ENCODE peak calls at places on chromosomes 5 and 9, in nine cellular contexts. C is WTC11; R is heart right ventricle; P is mucosa of descending colon; S is type B pancreatic cell; A is nucleus accumbens; E is T-helper 2 cell; L is stimulated activated CD8-positive, alpha-beta memory T cell treated with anti-CD3 and anti-CD28 coated beads, Interleukin-4, amount 100 ng/mL, for 4 hours; V is GM12892. W is an unnamed sample.

GRCh38 chr5:176620333-176620981 is 9.9 kb downstream of the SNCB start:
- DNase-seq in C (peak), R (no peak), P (no peak), S (no peak), A (no peak), E (no peak), L (no peak), V (no peak), W (no peak)

GRCh38 chr9:95605826-95606555 is 89.2 kb upstream of the PTCH1 start:
- DNase-seq in C (no peak), R (no peak), P (no peak), S (no peak), A (no peak), E (no peak), L (no peak), V (no peak), W (no peak)

GRCh38 chr9:101098392-101098791 is 69.9 kb downstream of the PLPPR1 start:
- DNase-seq in C (no peak), R (no peak), P (no peak), S (no peak), A (no peak), E (no peak), L (no peak), V (no peak), W (no peak)

GRCh38 chr9:98327249-98327561 is 71.8 kb upstream of the TBC1D2 start:
- DNase-seq in C (no peak), R (no peak), P (no peak), S (no peak), A (no peak), E (no peak), L (no peak), V (no peak), W (no peak)

GRCh38 chr5:76942581-76942980 is 10.3 kb upstream of the CRHBP start:
- DNase-seq in C (no peak), R (no peak), P (no peak), S (no peak), A (no peak), E (no peak), L (no peak), V (no peak), W (no peak)

GRCh38 chr5:107028938-107029337 is 641.8 kb downstream of the EFNA5 start:
- DNase-seq in C (no peak), R (no peak), P (no peak), S (no peak), A (no peak), E (no peak), L (no peak), V (no peak), W (no peak)

GRCh38 chr9:122807271-122807900 is 7.5 kb downstream of the OR1K1 start:
- DNase-seq in C (no peak), R (no peak), P (no peak), S (no peak), A (no peak), E (peak), L (no peak), V (no peak), W (no peak)

GRCh38 chr9:116646661-116647514 is 40.2 kb upstream of the TRIM32 start:
- DNase-seq in C (no peak), R (no peak), P (no peak), S (no peak), A (no peak), E (peak), L (no peak), V (no peak), W (no peak)

GRCh38 chr9:134422301-134422700 is 96.0 kb downstream of the RXRA start:
- DNase-seq in C (no peak), R (peak), P (peak), S (no peak), A (no peak), E (no peak), L (no peak), V (no peak), W (no peak)